ENCODE peak calls at places on chromosomes 4 and X, in four cellular contexts. I, Y, H and K are unnamed samples.

GRCh38 chrX:55841962-55842752 is 124.6 kb downstream of the RRAGB start:
- DNase-seq in H (no peak), Y (no peak), I (no peak), K (no peak)

GRCh38 chr4:71141125-71141524 is 147.7 kb downstream of the DCK start:
- DNase-seq in H (no peak), I (no peak), Y (no peak), K (no peak)

GRCh38 chr4:6892190-6892908 is 17.3 kb upstream of the TBC1D14 start:
- DNase-seq in H (no peak), I (no peak), Y (no peak), K (peak; percentile 89)

GRCh38 chr4:77433102-77433733 is 172.4 kb upstream of the CXCL13 start:
- DNase-seq in Y (peak; percentile 25), H (peak; percentile 4), I (no peak), K (no peak)

GRCh38 chrX:136586386-136586785 is 54.4 kb downstream of the VGLL1 start:
- DNase-seq in I (peak; percentile 50), Y (no peak), H (no peak), K (no peak)

GRCh38 chr4:109321232-109321631 is 18.8 kb upstream of the COL25A1 start:
- DNase-seq in H (no peak), I (no peak), Y (no peak), K (no peak)

GRCh38 chrX:12997898-12998687 is 23.2 kb downstream of the TMSB4X start:
- DNase-seq in I (no peak), H (no peak), Y (no peak), K (no peak)

GRCh38 chrX:102546818-102547493 is 30.4 kb upstream of the TMSB15A start:
- DNase-seq in I (no peak), H (peak; percentile 20), Y (no peak), K (no peak)

GRCh38 chrX:9561199-9561598 is 96.3 kb downstream of the TBL1X start:
- DNase-seq in I (no peak), Y (no peak), H (no peak), K (peak; percentile 2)

GRCh38 chr4:97942137-97942536 is 201.1 kb downstream of the STPG2 start:
- DNase-seq in Y (peak; percentile 18), I (no peak), H (no peak), K (no peak)

GRCh38 chr4:84753318-84753972 is 170.5 kb downstream of the CDS1 start:
- DNase-seq in H (no peak), I (no peak), Y (no peak), K (peak; percentile 17)

GRCh38 chr4:120850048-120850599 is 72.4 kb downstream of the PRDM5 start:
- DNase-seq in I (no peak), H (no peak), Y (no peak), K (no peak)

GRCh38 chr4:7384929-7385890 is 49.5 kb downstream of the PSAPL1 start:
- DNase-seq in Y (no peak), I (peak; percentile 7), H (no peak), K (no peak)

DNA sequence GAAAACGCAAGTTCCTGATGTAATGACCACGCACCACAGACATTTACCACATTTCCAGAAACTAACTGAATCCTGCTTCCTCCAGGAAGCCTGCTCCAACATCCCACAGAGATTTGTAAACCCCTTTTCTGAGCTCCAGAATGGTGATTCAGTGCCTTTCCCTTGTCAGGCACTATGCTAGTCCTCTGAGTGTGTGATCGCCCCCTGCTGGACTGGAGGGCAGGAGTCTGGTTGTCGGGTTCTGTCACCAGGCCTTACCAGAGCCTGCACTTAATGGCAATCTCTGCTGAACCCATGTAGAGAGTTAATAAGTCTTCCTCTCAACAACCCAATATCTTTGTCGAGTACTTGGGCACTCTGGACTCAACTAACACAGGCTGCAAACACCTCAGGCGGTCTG is 14.5 kb upstream of the KDM5C start:
- DNase-seq in H (no peak), Y (no peak), I (no peak), K (no peak)
- TF ChIP-seq CTCF in H (peak; percentile 37), Y (peak; percentile 26), I (no peak), K (no peak)

GRCh38 chrX:155108427-155108826 is 37.1 kb downstream of the BRCC3 start:
- DNase-seq in I (no peak), Y (no peak), H (no peak), K (no peak)
- TF ChIP-seq CTCF in I (no peak), Y (no peak), H (no peak), K (no peak)

DNA sequence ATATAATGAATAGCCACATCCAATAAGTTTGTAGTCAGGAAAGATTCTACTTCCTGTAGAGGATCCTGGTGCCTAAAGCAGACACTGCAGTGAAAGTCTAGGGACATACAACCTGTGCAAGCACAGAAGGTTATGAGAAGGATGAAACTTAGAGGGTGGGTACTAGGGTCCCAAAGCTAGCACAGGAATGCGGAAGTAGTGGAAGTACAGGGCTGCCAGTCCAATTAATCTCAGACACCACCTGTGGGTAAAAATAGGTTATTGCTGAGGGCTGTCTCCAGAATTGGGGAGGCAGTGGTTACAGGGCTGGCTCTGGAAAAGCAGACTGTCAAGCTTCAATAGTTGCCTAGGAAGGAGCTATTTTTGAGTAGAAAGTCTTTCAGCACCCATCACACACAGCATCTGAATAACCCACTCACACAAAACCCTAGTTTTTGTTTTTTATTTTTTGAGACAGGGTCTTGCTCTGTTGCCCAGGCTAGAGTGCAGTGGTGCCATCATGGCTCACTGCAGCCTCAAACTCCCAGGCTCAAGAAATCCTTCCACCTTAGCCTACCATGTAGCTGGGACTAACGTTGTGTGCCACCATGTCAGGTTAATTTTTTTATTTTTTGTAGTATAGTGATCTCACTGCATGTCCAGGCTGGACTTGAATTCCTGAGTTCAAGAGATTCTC is 50.8 kb upstream of the ELF2 start:
- DNase-seq in I (no peak), H (no peak), Y (no peak), K (no peak)
- TF ChIP-seq CTCF in I (no peak), H (peak; percentile 4), Y (peak; percentile 44), K (no peak)

GRCh38 chr4:166501941-166502382 is 628.9 kb downstream of the TLL1 start:
- DNase-seq in Y (no peak), I (no peak), H (peak; percentile 9), K (no peak)
- TF ChIP-seq CTCF in Y (peak; percentile 62), I (no peak), H (peak; percentile 85), K (no peak)

GRCh38 chr4:2186133-2186864 is 55.6 kb downstream of the HAUS3 start:
- DNase-seq in I (no peak), Y (no peak), H (no peak), K (no peak)
- TF ChIP-seq CTCF in I (peak; percentile 28), Y (peak; percentile 80), H (peak; percentile 55), K (no peak)

GRCh38 chr4:10596586-10597285 is 87.8 kb downstream of the CLNK start:
- DNase-seq in H (no peak), I (no peak), Y (no peak), K (no peak)

GRCh38 chr4:10590896-10591295 is 93.7 kb downstream of the CLNK start:
- DNase-seq in I (no peak), H (no peak), Y (no peak), K (no peak)

GRCh38 chr4:10589308-10589707 is 95.3 kb downstream of the CLNK start:
- DNase-seq in I (no peak), H (no peak), Y (no peak), K (no peak)

GRCh38 chr4:10589808-10590207 is 94.8 kb downstream of the CLNK start:
- DNase-seq in Y (no peak), I (no peak), H (no peak), K (peak; percentile 42)

DNA sequence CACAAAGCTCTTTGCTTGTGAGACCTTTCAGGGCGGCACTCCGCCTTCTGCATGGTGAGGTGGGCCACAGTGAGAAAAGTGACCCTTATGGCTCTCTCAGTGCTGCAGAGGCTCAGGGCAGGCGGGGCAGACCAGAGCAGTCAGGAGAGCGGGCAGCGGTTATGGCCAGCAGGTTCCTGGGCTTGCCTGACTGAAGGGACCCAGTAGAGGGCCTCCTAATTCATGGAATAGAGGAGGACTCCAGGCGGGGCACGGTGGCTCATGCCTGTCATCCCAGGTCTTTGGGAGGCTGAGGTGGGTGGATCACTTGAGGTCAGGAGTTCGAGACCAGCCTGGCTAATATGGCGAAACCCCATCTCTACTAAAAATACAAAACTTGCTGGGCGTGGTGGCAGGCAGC is 91.4 kb downstream of the CLNK start:
- DNase-seq in Y (no peak), H (no peak), I (no peak), K (no peak)
- TF ChIP-seq CTCF in Y (no peak), H (no peak), I (no peak), K (no peak)